ENCODE peak calls at places on chromosomes 11 and 22, in seven cellular contexts. O is CD8-positive, alpha-beta T cell; N is OCI-LY7; D is RWPE2; H is astrocyte of the cerebellum; K is omental fat pad; A is NB4. X is an unnamed sample.
A peak's percentile ranks its signal among the peaks of the same experiment; 100 is the strongest.

GRCh38 chr11:3144296-3145205 is 20.6 kb downstream of the OSBPL5 start:
- DNase-seq in D (no peak), O (no peak), K (no peak), N (no peak), H (no peak), A (no peak), X (no peak)

GRCh38 chr22:28600546-28601143 is 79.0 kb downstream of the TTC28 start:
- DNase-seq in D (no peak), A (peak; percentile 70), H (peak; percentile 59), N (peak; percentile 72), K (no peak), O (no peak), X (peak; percentile 72)

GRCh38 chr11:1520987-1521349 is 34.4 kb upstream of the MOB2 start:
- DNase-seq in O (no peak), A (peak; percentile 58), K (no peak), H (no peak), D (no peak), N (peak; percentile 84), X (no peak)

GRCh38 chr11:24234822-24235508 is 261.9 kb upstream of the LUZP2 start:
- DNase-seq in A (no peak), D (no peak), N (no peak), O (no peak), H (no peak), K (no peak), X (peak; percentile 19)

GRCh38 chr22:24500251-24500820 is 5.2 kb downstream of the UPB1 start:
- DNase-seq in O (no peak), K (no peak), D (no peak), H (no peak), N (no peak), A (no peak), X (no peak)

GRCh38 chr22:38456272-38456837 is 1.4 kb upstream of the KCNJ4 start:
- DNase-seq in D (no peak), A (no peak), H (no peak), O (no peak), N (no peak), K (no peak), X (no peak)

GRCh38 chr11:78379039-78379670 is 38.5 kb downstream of the GAB2 start:
- DNase-seq in O (no peak), N (no peak), K (no peak), D (no peak), H (no peak), A (peak; percentile 63), X (no peak)

GRCh38 chr11:44989831-44990566 is 39.3 kb upstream of the TP53I11 start:
- DNase-seq in O (peak; percentile 0), H (no peak), K (no peak), D (no peak), A (no peak), N (no peak), X (no peak)

GRCh38 chr11:44804449-44805151 is 77.8 kb downstream of the TSPAN18 start:
- DNase-seq in N (no peak), H (no peak), D (no peak), O (no peak), K (no peak), A (no peak), X (no peak)

GRCh38 chr22:32859743-32860142 is 58.2 kb downstream of the TIMP3 start:
- DNase-seq in K (no peak), O (no peak), N (no peak), A (no peak), H (no peak), D (no peak), X (peak; percentile 22)

GRCh38 chr11:65861533-65862183 is 1.4 kb downstream of the MUS81 start:
- DNase-seq in O (no peak), N (no peak), H (no peak), A (peak; percentile 8), D (peak; percentile 47), K (no peak), X (no peak)

GRCh38 chr11:14318581-14318981 is 40.4 kb downstream of the RRAS2 start:
- DNase-seq in O (no peak), K (no peak), D (no peak), N (no peak), H (no peak), A (no peak), X (no peak)

GRCh38 chr22:44676441-44677298 is 25.3 kb upstream of the PRR5 start:
- DNase-seq in H (no peak), K (no peak), A (peak; percentile 66), O (no peak), D (no peak), N (no peak), X (peak; percentile 62)

GRCh38 chr22:20503816-20504215 is 3.6 kb upstream of the MED15 start:
- DNase-seq in N (no peak), H (no peak), O (no peak), A (no peak), D (no peak), K (no peak), X (no peak)

GRCh38 chr22:25987948-25988347 is 181.3 kb upstream of the SEZ6L start:
- DNase-seq in N (peak; percentile 50), A (peak; percentile 81), K (no peak), O (no peak), D (no peak), H (no peak), X (no peak)

GRCh38 chr11:31045335-31045734 is 324.2 kb downstream of the DCDC1 start:
- DNase-seq in H (peak; percentile 11), K (no peak), D (no peak), A (peak; percentile 14), O (no peak), N (no peak), X (no peak)
- TF ChIP-seq CTCF in H (peak; percentile 21), K (no peak), D (peak; percentile 22), A (no peak), O (no peak), N (peak; percentile 50), X (no peak)

GRCh38 chr11:75248924-75249256 is 8.3 kb downstream of the TPBGL start:
- DNase-seq in K (no peak), D (no peak), H (no peak), A (no peak), N (no peak), O (no peak), X (no peak)
- TF ChIP-seq CTCF in K (no peak), D (peak; percentile 82), H (no peak), A (no peak), N (no peak), O (peak; percentile 19), X (no peak)

GRCh38 chr11:85948884-85949283 is 93.7 kb downstream of the CCDC83 start:
- DNase-seq in O (no peak), D (no peak), A (no peak), H (no peak), N (no peak), K (no peak), X (no peak)

GRCh38 chr11:85945788-85946187 is 90.6 kb downstream of the CCDC83 start:
- DNase-seq in D (no peak), N (no peak), K (no peak), O (no peak), H (no peak), A (no peak), X (no peak)

GRCh38 chr11:85947431-85948272 is 92.5 kb downstream of the CCDC83 start:
- DNase-seq in K (no peak), O (no peak), A (peak; percentile 68), H (peak; percentile 69), D (no peak), N (no peak), X (peak; percentile 93)

GRCh38 chr11:85945296-85945695 is 90.1 kb downstream of the CCDC83 start:
- DNase-seq in K (no peak), O (no peak), N (peak; percentile 58), D (no peak), H (no peak), A (peak; percentile 23), X (no peak)

DNA sequence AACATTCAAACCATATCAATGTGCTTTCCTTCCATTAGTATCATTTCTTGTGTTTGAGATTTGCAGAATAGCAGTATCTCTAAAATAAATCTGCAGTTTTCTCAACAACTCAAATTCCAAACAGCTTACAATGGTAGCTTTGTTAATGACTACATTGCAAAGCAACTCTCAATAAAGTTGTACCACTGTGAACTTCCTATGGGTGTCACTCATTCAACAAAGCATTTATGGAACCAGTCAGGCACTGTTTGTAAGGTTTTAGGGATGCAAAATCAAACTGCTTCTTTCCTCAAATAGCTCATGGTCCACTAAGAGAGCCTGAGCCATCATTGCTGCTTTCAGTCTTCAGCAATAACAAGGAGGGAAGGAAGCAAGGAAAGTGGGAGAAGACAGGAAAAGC is 91.0 kb downstream of the CCDC83 start:
- DNase-seq in K (no peak), N (no peak), A (no peak), D (no peak), O (no peak), H (no peak), X (no peak)
- TF ChIP-seq CTCF in K (no peak), N (no peak), A (no peak), D (no peak), O (no peak), H (no peak), X (no peak)

GRCh38 chr22:46738961-46739870 is 1.2 kb upstream of the CERK start:
- DNase-seq in N (peak; percentile 53), D (peak; percentile 86), O (peak; percentile 27), A (peak; percentile 38), K (no peak), H (no peak), X (peak; percentile 54)
- TF ChIP-seq CTCF in N (peak; percentile 48), D (peak; percentile 81), O (no peak), A (no peak), K (no peak), H (no peak), X (no peak)

DNA sequence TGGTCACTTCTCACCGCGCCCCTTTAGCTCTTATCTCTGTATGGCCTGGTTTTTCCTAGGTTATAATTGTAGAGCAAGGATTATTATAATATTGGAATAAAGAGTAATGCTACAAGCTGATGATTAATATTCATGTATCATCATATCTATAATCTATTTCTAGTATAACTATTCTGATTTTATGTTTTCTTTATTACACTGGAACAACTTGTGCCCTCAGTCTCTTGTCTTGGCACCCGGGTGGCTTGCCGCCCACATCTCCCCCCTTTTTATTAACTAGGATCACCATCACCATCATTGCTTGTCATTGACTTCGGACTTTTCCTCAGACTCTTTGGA is 11.0 kb downstream of the OR52K1 start:
- DNase-seq in D (no peak), N (no peak), K (no peak), A (no peak), H (no peak), O (no peak), X (no peak)
- TF ChIP-seq CTCF in D (peak; percentile 59), N (peak; percentile 74), K (no peak), A (no peak), H (no peak), O (no peak), X (peak; percentile 7)